ENCODE peak calls at places on chromosomes 4 and X, in eight cellular contexts. Z is A549, K is lower lobe of right lung, J is cardiac muscle cell, X is RWPE2, E is bronchial epithelial cell, D is choroid plexus epithelial cell, T is fibroblast of mammary gland. M is an unnamed sample.

GRCh38 chr4:77818667-77819408 is at the start of gene CNOT6L:
- DNase-seq in K (peak), X (peak), J (peak), D (peak), Z (peak), E (peak), T (peak), M (peak)

GRCh38 chr4:186500721-186501304 is 54.6 kb downstream of the MTNR1A start:
- DNase-seq in Z (no peak), D (peak), J (peak), K (no peak), T (no peak), X (peak), E (no peak), M (peak)

GRCh38 chrX:56308726-56309125 is 76.6 kb downstream of the KLF8 start:
- DNase-seq in J (no peak), E (no peak), K (no peak), T (no peak), X (no peak), D (no peak), Z (no peak), M (no peak)

GRCh38 chr4:43103048-43103447 is 210.5 kb downstream of the GRXCR1 start:
- DNase-seq in D (no peak), J (no peak), X (no peak), T (no peak), Z (no peak), E (no peak), K (no peak), M (no peak)

GRCh38 chr4:132123870-132124623 is 1025.0 kb upstream of the PCDH10 start:
- DNase-seq in J (peak), Z (peak), E (peak), T (peak), X (no peak), K (no peak), D (peak), M (no peak)

GRCh38 chr4:113810906-113811305 is 49.4 kb upstream of the CAMK2D start:
- DNase-seq in K (no peak), D (peak), E (no peak), Z (no peak), J (peak), X (no peak), T (peak), M (no peak)

GRCh38 chrX:42094208-42094607 is 170.9 kb upstream of the CASK start:
- DNase-seq in D (peak), E (peak), K (no peak), Z (no peak), T (no peak), J (peak), X (no peak), M (no peak)

GRCh38 chr4:153603835-153604234 is 80.2 kb upstream of the TLR2 start:
- DNase-seq in T (no peak), J (no peak), K (no peak), D (no peak), Z (no peak), X (no peak), E (no peak), M (no peak)

GRCh38 chr4:80073362-80074008 is 456 bp upstream of the ANTXR2 start:
- DNase-seq in E (no peak), T (no peak), K (no peak), J (no peak), X (no peak), D (no peak), Z (no peak), M (no peak)

GRCh38 chrX:12327836-12328235 is 189.6 kb downstream of the FRMPD4 start:
- DNase-seq in Z (no peak), E (peak), T (peak), X (no peak), D (no peak), K (no peak), J (no peak), M (no peak)

GRCh38 chrX:11944486-11944885 is 186.4 kb downstream of the MSL3 start:
- DNase-seq in K (no peak), X (no peak), D (peak), E (peak), Z (peak), J (peak), T (peak), M (peak)

GRCh38 chr4:79163981-79164490 is 161.8 kb downstream of the NAA11 start:
- DNase-seq in T (no peak), K (no peak), Z (no peak), X (no peak), D (no peak), E (peak), J (no peak), M (no peak)

GRCh38 chrX:86946569-86946968 is 571.0 kb upstream of the KLHL4 start:
- DNase-seq in D (peak), J (peak), X (no peak), Z (peak), T (peak), E (peak), K (no peak), M (peak)

GRCh38 chr4:99383833-99384392 is 31.4 kb upstream of the ADH1C start:
- DNase-seq in X (no peak), Z (no peak), D (peak), K (no peak), T (peak), J (peak), E (peak), M (peak)

GRCh38 chr4:96992443-96992842 is 1150.8 kb downstream of the STPG2 start:
- DNase-seq in T (no peak), D (no peak), J (no peak), K (no peak), Z (no peak), E (no peak), X (no peak), M (no peak)

GRCh38 chr4:155371432-155372043 is 5.2 kb downstream of the MAP9 start:
- DNase-seq in X (no peak), J (peak), Z (peak), D (peak), T (peak), K (no peak), E (peak), M (peak)

GRCh38 chrX:12411831-12412230 is 273.6 kb downstream of the FRMPD4 start:
- DNase-seq in T (peak), K (no peak), Z (no peak), D (no peak), E (no peak), X (no peak), J (no peak), M (no peak)

GRCh38 chr4:85740431-85740861 is 265.5 kb downstream of the ARHGAP24 start:
- DNase-seq in X (no peak), J (no peak), D (peak), Z (no peak), E (no peak), T (peak), K (no peak), M (no peak)

GRCh38 chrX:42694260-42694815 is 83.6 kb downstream of the PPP1R2C start:
- DNase-seq in J (no peak), X (no peak), Z (peak), K (no peak), T (no peak), D (no peak), E (no peak), M (no peak)

GRCh38 chr4:65917486-65917885 is 247.2 kb upstream of the EPHA5 start:
- DNase-seq in D (peak), E (no peak), T (peak), K (no peak), J (peak), X (no peak), Z (no peak), M (no peak)

GRCh38 chr4:7423801-7424552 is 10.8 kb downstream of the PSAPL1 start:
- DNase-seq in J (no peak), T (no peak), X (peak), D (no peak), Z (no peak), E (peak), K (peak), M (no peak)

GRCh38 chr4:111434581-111434980 is 710.7 kb upstream of the FAM241A start:
- DNase-seq in X (no peak), T (peak), K (no peak), J (no peak), E (no peak), D (peak), Z (no peak), M (no peak)

GRCh38 chr4:8316251-8316771 is 46.8 kb downstream of the HTRA3 start:
- DNase-seq in K (no peak), E (no peak), J (no peak), X (peak), T (no peak), D (no peak), Z (no peak), M (no peak)

GRCh38 chr4:22129454-22130075 is 181.0 kb upstream of the KCNIP4 start:
- DNase-seq in D (peak), X (no peak), J (peak), T (peak), Z (peak), K (no peak), E (peak), M (peak)

GRCh38 chrX:101220881-101221280 is 1.3 kb downstream of the DRP2 start:
- DNase-seq in T (no peak), E (no peak), K (no peak), D (no peak), X (no peak), Z (no peak), J (no peak), M (no peak)

GRCh38 chr4:148442830-148443549 is 776 bp upstream of the NR3C2 start:
- DNase-seq in K (no peak), X (no peak), D (peak), T (no peak), J (no peak), E (no peak), Z (no peak), M (peak)

GRCh38 chrX:132022115-132022862 is 813 bp upstream of the STK26 start:
- DNase-seq in J (peak), E (peak), D (peak), Z (peak), K (no peak), T (no peak), X (no peak), M (peak)

GRCh38 chr4:39045791-39046221 is 13.6 kb upstream of the TMEM156 start:
- DNase-seq in K (no peak), D (peak), J (peak), T (no peak), E (no peak), Z (peak), X (no peak), M (no peak)

GRCh38 chrX:100768679-100769338 is 36.9 kb upstream of the SYTL4 start:
- DNase-seq in T (peak), X (peak), D (peak), Z (peak), E (peak), K (peak), J (peak), M (peak)

GRCh38 chr4:110618091-110619000 is 4.5 kb downstream of the PITX2 start:
- DNase-seq in T (no peak), D (no peak), K (no peak), X (peak), Z (no peak), E (no peak), J (no peak), M (no peak)

GRCh38 chr4:84927428-84927827 is 39.1 kb downstream of the WDFY3 start:
- DNase-seq in X (no peak), E (no peak), J (no peak), Z (no peak), K (no peak), D (no peak), T (no peak), M (no peak)

GRCh38 chrX:49172280-49172780 is 632 bp downstream of the PLP2 start:
- DNase-seq in D (peak), Z (peak), J (peak), T (peak), E (peak), K (peak), X (no peak), M (peak)

GRCh38 chrX:129984196-129984962 is 1.9 kb downstream of the BCORL1 start:
- DNase-seq in Z (peak), K (peak), E (no peak), D (no peak), J (peak), T (no peak), X (no peak), M (no peak)
- H3K4me3 ChIP-seq in Z (no peak), K (no peak), E (peak), D (peak), J (no peak), T (peak), X (no peak), M (peak)

GRCh38 chr4:53885668-53886067 is 178.7 kb downstream of the CHIC2 start:
- DNase-seq in J (no peak), E (no peak), X (no peak), T (no peak), Z (no peak), K (no peak), D (no peak), M (no peak)
- H3K4me3 ChIP-seq in J (no peak), E (no peak), X (no peak), T (no peak), Z (no peak), K (no peak), D (no peak), M (no peak)

DNA sequence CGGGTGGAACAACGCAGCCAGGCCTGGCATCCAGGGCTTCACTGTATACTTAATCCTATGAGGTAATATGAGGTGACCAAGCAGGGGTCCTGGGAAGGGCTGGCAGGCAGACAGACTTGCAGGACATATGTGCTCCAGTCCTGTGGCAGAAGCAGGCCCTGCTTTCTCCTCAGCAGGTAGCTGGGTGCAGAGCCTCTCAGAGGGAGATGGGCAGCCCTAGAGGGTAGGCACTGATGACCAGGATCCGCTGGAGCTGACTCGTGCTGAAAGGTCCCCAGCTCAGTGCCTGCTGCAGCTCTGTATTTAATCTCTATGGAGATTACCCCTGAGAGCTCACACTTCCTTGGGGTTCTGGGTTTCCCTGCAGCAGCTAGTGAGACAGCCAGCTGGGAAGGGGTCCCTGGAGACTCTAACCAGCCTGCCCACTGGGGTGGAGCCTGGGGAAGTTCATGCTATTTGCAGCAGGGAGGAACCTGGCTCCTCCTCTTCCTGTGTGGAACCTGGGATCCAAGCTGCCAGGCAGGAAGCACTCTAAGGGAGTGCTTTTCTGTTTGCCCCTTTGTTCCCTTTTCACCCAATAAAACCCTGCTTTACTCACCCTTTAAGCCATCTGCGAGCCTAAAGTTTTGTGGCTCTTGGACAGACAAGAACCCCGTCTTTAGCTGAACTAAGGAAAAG is 339.2 kb downstream of the DCAF12L2 start:
- DNase-seq in X (no peak), K (no peak), D (no peak), T (no peak), Z (no peak), E (no peak), J (no peak), M (peak)
- H3K4me3 ChIP-seq in X (no peak), K (no peak), D (no peak), T (no peak), Z (no peak), E (no peak), J (no peak), M (no peak)

GRCh38 chr4:180057198-180057821 is 2185.9 kb upstream of the TENM3 start:
- DNase-seq in E (no peak), J (no peak), K (no peak), X (no peak), T (no peak), D (no peak), Z (peak), M (peak)
- H3K4me3 ChIP-seq in E (no peak), J (peak), K (peak), X (no peak), T (no peak), D (no peak), Z (peak), M (peak)

GRCh38 chrX:10102046-10102704 is 54.6 kb upstream of the CLCN4 start:
- DNase-seq in E (no peak), D (no peak), Z (no peak), X (no peak), K (no peak), J (no peak), T (no peak), M (no peak)

GRCh38 chrX:10101269-10101668 is 55.5 kb upstream of the CLCN4 start:
- DNase-seq in J (no peak), X (no peak), T (no peak), K (no peak), Z (peak), D (peak), E (no peak), M (no peak)

GRCh38 chrX:10099411-10099810 is 57.4 kb upstream of the CLCN4 start:
- DNase-seq in K (no peak), J (no peak), T (no peak), D (no peak), E (no peak), Z (no peak), X (no peak), M (no peak)

GRCh38 chrX:10095698-10096432 is 60.9 kb upstream of the CLCN4 start:
- DNase-seq in X (no peak), Z (no peak), E (no peak), T (no peak), D (no peak), K (no peak), J (no peak), M (no peak)

GRCh38 chrX:10098235-10098819 is 58.4 kb upstream of the CLCN4 start:
- DNase-seq in X (no peak), K (no peak), Z (no peak), T (peak), J (no peak), E (no peak), D (peak), M (no peak)
- H3K4me3 ChIP-seq in X (no peak), K (peak), Z (no peak), T (no peak), J (no peak), E (no peak), D (no peak), M (no peak)

GRCh38 chrX:10557166-10557565 is 63.2 kb downstream of the MID1 start:
- DNase-seq in T (no peak), J (no peak), D (no peak), K (no peak), X (no peak), Z (no peak), E (no peak), M (no peak)
- H3K4me3 ChIP-seq in T (no peak), J (no peak), D (no peak), K (no peak), X (no peak), Z (no peak), E (no peak), M (no peak)

DNA sequence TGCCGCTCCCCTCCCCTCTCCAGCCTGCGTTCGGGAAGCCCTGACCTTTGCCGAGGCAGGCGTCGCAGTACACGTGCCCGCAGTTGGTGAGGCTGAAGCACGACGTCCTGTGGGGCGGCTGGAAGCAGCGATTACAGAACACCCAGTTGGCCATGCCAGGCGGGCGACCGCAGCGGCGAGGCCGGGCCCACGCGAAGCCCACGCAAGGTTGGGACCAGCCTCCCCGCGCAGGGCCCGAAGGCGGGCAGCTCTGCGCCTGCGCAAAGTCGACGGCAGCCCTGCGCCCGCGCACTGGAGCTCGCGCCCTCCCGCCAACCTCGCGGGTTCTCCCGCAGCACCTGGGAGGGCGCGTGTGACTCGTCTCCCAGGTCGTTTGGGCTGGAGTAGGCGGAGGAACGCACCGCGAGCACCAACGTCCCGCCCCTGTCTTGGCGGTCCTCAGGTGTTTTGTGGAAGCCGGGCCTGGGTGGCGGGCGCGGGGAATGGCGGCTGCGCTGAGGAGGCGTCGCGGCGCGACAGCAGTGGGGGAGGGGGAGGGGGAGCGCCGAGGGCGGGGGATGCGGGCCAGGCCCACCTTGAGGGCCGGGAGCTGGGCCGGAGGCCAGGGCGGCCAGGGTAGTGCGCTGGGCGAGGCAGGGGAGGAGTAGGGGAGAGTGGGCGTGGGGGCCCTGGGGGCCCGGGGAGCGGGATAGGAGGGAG is at the start of gene RNF212:
- DNase-seq in Z (peak), T (peak), X (no peak), E (no peak), D (peak), J (peak), K (no peak), M (peak)
- H3K4me3 ChIP-seq in Z (peak), T (peak), X (peak), E (peak), D (peak), J (peak), K (peak), M (no peak)

GRCh38 chr4:6272863-6273660 is 3.4 kb downstream of the WFS1 start:
- DNase-seq in E (peak), Z (peak), J (peak), K (peak), D (peak), T (peak), X (no peak), M (no peak)

GRCh38 chr4:6273661-6273990 is 4.0 kb downstream of the WFS1 start:
- DNase-seq in E (no peak), Z (no peak), J (no peak), K (no peak), D (no peak), X (no peak), T (no peak), M (no peak)

GRCh38 chr4:6271206-6271605 is 1.6 kb downstream of the WFS1 start:
- DNase-seq in J (no peak), X (no peak), D (no peak), E (no peak), K (no peak), Z (no peak), T (no peak), M (no peak)

GRCh38 chr4:6270691-6271121 is 1.1 kb downstream of the WFS1 start:
- DNase-seq in X (no peak), J (peak), E (no peak), K (peak), D (peak), T (peak), Z (no peak), M (no peak)

DNA sequence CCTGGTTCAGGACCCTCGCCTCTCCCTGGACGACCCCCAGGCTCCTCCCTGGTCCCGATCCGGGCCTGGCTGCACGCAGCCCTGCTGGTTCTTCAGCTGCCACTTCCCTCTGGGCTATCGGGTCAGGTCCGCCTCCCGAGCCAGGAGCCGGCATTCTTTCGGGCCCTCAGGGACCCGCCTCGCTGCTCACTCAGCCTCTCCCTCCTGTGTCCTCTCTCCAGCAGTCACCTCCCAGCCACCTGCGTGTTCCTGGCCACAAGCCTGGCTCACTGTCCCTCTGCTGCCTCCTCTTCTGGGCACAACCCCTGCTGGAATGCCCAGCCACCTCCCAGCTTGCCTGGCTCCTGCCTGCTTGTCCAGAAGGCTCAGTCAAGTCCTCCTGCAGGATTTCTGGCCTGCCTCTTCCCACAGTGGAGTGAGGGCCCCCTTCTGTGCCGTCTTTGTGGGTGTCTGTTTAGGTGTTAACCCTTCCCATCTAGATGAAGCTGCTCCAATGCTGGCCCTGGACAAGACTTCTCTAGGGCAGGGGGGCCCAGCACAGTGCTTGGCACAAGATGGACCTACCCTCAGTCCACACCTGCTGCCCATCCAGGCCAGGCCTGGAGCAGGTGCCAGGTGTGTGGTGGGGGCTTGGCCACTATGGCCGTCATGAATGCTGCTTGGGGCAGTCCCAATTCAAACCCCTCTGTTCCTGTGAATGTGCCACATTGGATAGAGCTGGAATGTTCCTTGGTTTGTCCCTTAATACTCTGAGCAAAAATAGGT is 2.2 kb downstream of the WFS1 start:
- DNase-seq in T (no peak), K (peak), X (no peak), D (no peak), Z (no peak), J (no peak), E (no peak), M (no peak)
- H3K4me3 ChIP-seq in T (no peak), K (peak), X (no peak), D (no peak), Z (no peak), J (no peak), E (no peak), M (no peak)

M was measured in A673.